ENCODE peak calls at places on chromosomes 13 and 19, in four cellular contexts. One of them, this sample, is unnamed.

GRCh38 chr13:47499358-47500150 is 501.5 kb downstream of the SUCLA2 start:
- DNase-seq in NCI-H2171: no peak
- DNase-seq in dermis blood vessel endothelial cell: no peak
- DNase-seq in heart right ventricle: no peak
- DNase-seq in this sample: no peak

GRCh38 chr13:112767506-112768471 is 78.0 kb downstream of the ATP11A start:
- DNase-seq in dermis blood vessel endothelial cell: no peak
- DNase-seq in NCI-H2171: no peak
- DNase-seq in heart right ventricle: peak
- DNase-seq in this sample: peak

GRCh38 chr13:76803831-76804230 is 82.4 kb downstream of the KCTD12 start:
- DNase-seq in dermis blood vessel endothelial cell: no peak
- DNase-seq in heart right ventricle: no peak
- DNase-seq in NCI-H2171: no peak
- DNase-seq in this sample: no peak

GRCh38 chr13:76307157-76307556 is 579.0 kb downstream of the KCTD12 start:
- DNase-seq in dermis blood vessel endothelial cell: no peak
- DNase-seq in heart right ventricle: no peak
- DNase-seq in NCI-H2171: no peak
- DNase-seq in this sample: no peak

GRCh38 chr19:33690461-33691427 is 69.0 kb downstream of the CHST8 start:
- DNase-seq in dermis blood vessel endothelial cell: no peak
- DNase-seq in heart right ventricle: no peak
- DNase-seq in NCI-H2171: peak
- DNase-seq in this sample: peak

GRCh38 chr13:21458457-21458815 is 667 bp downstream of the ZDHHC20 start:
- DNase-seq in NCI-H2171: peak
- DNase-seq in dermis blood vessel endothelial cell: peak
- DNase-seq in heart right ventricle: peak
- DNase-seq in this sample: peak

GRCh38 chr19:8352134-8352827 is 9.2 kb upstream of the KANK3 start:
- DNase-seq in NCI-H2171: peak
- DNase-seq in heart right ventricle: no peak
- DNase-seq in dermis blood vessel endothelial cell: no peak
- DNase-seq in this sample: no peak

GRCh38 chr19:10503002-10503789 is at the start of gene KEAP1:
- DNase-seq in dermis blood vessel endothelial cell: peak
- DNase-seq in NCI-H2171: peak
- DNase-seq in heart right ventricle: peak
- DNase-seq in this sample: peak

GRCh38 chr19:7595466-7596133 is at the start of gene CAMSAP3:
- DNase-seq in dermis blood vessel endothelial cell: no peak
- DNase-seq in heart right ventricle: no peak
- DNase-seq in NCI-H2171: peak
- DNase-seq in this sample: peak

GRCh38 chr19:14375582-14376291 is 5.5 kb upstream of the ADGRE5 start:
- DNase-seq in heart right ventricle: peak
- DNase-seq in NCI-H2171: no peak
- DNase-seq in dermis blood vessel endothelial cell: peak
- DNase-seq in this sample: no peak

This sample was measured in left lung.